ENCODE peak calls at places on chromosomes 7 and 10, in five cellular contexts. X, T, B, J and D are unnamed samples.

GRCh38 chr10:27252267-27253000 is 11.8 kb upstream of the ACBD5 start:
- DNase-seq in X (no peak), T (no peak), B (no peak), J (peak; percentile 65), D (peak; percentile 57)

GRCh38 chr7:85114342-85114741 is 72.5 kb downstream of the SEMA3D start:
- DNase-seq in X (no peak), T (no peak), B (peak; percentile 48), J (no peak), D (peak; percentile 64)

GRCh38 chr10:92242910-92243671 is 47.8 kb downstream of the CPEB3 start:
- DNase-seq in X (no peak), T (no peak), B (no peak), J (peak; percentile 73), D (peak; percentile 60)

GRCh38 chr10:69220510-69220909 is 378 bp downstream of the HKDC1 start:
- DNase-seq in X (no peak), T (no peak), B (no peak), J (no peak), D (no peak)

GRCh38 chr10:29811751-29812427 is 177.1 kb upstream of the SVIL start:
- DNase-seq in X (no peak), T (no peak), B (peak; percentile 64), J (no peak), D (peak; percentile 32)

GRCh38 chr10:84375881-84376280 is 47.5 kb downstream of the CCSER2 start:
- DNase-seq in X (no peak), T (no peak), B (no peak), J (no peak), D (no peak)

GRCh38 chr7:48246073-48246472 is 74.8 kb downstream of the ABCA13 start:
- DNase-seq in X (no peak), T (no peak), B (no peak), J (no peak), D (no peak)

GRCh38 chr10:119325131-119325530 is 117.8 kb downstream of the GRK5 start:
- DNase-seq in X (no peak), T (no peak), B (no peak), J (no peak), D (peak; percentile 62)

GRCh38 chr7:29924006-29924405 is 65.6 kb downstream of the SCRN1 start:
- DNase-seq in X (no peak), T (no peak), B (no peak), J (no peak), D (no peak)

GRCh38 chr10:88181902-88182671 is 318.7 kb downstream of the PTEN start:
- DNase-seq in X (no peak), T (no peak), B (no peak), J (no peak), D (no peak)

GRCh38 chr7:471866-472639 is 47.6 kb downstream of the PDGFA start:
- DNase-seq in X (no peak), T (peak; percentile 75), B (peak; percentile 56), J (no peak), D (peak; percentile 89)